ENCODE peak calls at places on chromosomes 5 and 9, in four cellular contexts. F is GM12878, G is WTC11, J is K562. V is an unnamed sample.

GRCh38 chr5:66223637-66224036 is 79.5 kb downstream of the SREK1 start:
- DNase-seq in J (peak; percentile 29), F (no peak), G (peak; percentile 32), V (no peak)

GRCh38 chr5:141695627-141696180 is 13.7 kb upstream of the ARAP3 start:
- DNase-seq in G (no peak), F (no peak), J (no peak), V (no peak)

GRCh38 chr5:82396871-82397514 is 118.8 kb upstream of the RPS23 start:
- DNase-seq in G (no peak), F (no peak), J (no peak), V (peak; percentile 92)

GRCh38 chr9:109812818-109813281 is 32.9 kb downstream of the PALM2AKAP2 start:
- DNase-seq in J (no peak), G (no peak), F (no peak), V (no peak)

GRCh38 chr5:71932649-71933338 is 174.5 kb upstream of the MAP1B start:
- DNase-seq in J (peak; percentile 23), F (no peak), G (peak; percentile 50), V (peak; percentile 76)

GRCh38 chr5:151181818-151182217 is 24.2 kb upstream of the ANXA6 start:
- DNase-seq in G (no peak), J (no peak), F (no peak), V (no peak)

GRCh38 chr5:166768536-166768935 is 1522.9 kb upstream of the WWC1 start:
- DNase-seq in F (no peak), J (no peak), G (no peak), V (no peak)

GRCh38 chr9:15149450-15149849 is 157.6 kb downstream of the TTC39B start:
- DNase-seq in G (no peak), F (no peak), J (no peak), V (no peak)

GRCh38 chr9:4762889-4763521 is 22.0 kb upstream of the AK3 start:
- DNase-seq in F (no peak), G (peak; percentile 52), J (peak; percentile 63), V (no peak)

GRCh38 chr9:15231788-15232635 is 75.0 kb downstream of the TTC39B start:
- DNase-seq in G (peak; percentile 41), J (peak; percentile 15), F (no peak), V (peak; percentile 22)

GRCh38 chr9:76818271-76818670 is 54.0 kb downstream of the PCA3 start:
- DNase-seq in J (no peak), G (no peak), F (no peak), V (peak; percentile 15)

GRCh38 chr5:171706736-171707440 is 78.7 kb upstream of the SMIM23 start:
- DNase-seq in J (no peak), G (no peak), F (no peak), V (no peak)

GRCh38 chr5:3007577-3007976 is 256.1 kb upstream of the IRX2 start:
- DNase-seq in F (no peak), J (no peak), G (no peak), V (no peak)

GRCh38 chr9:134427153-134427782 is 101.0 kb downstream of the RXRA start:
- DNase-seq in F (no peak), J (no peak), G (no peak), V (no peak)

GRCh38 chr5:81283976-81284375 is 17.4 kb upstream of the ZCCHC9 start:
- DNase-seq in G (no peak), F (no peak), J (no peak), V (no peak)

GRCh38 chr5:142324377-142324870 is 397 bp downstream of the SPRY4 start:
- DNase-seq in J (peak; percentile 56), G (no peak), F (no peak), V (no peak)

GRCh38 chr5:18987101-18987500 is 1000.9 kb downstream of the CDH18 start:
- DNase-seq in F (no peak), G (no peak), J (no peak), V (no peak)

GRCh38 chr5:67813879-67814539 is 401.5 kb upstream of the PIK3R1 start:
- DNase-seq in J (no peak), F (no peak), G (no peak), V (no peak)

GRCh38 chr5:123156577-123157296 is 67.7 kb downstream of the PRDM6 start:
- DNase-seq in G (no peak), F (no peak), J (no peak), V (no peak)

GRCh38 chr5:178313316-178313715 is 80.7 kb upstream of the PHYKPL start:
- DNase-seq in G (no peak), J (no peak), F (no peak), V (no peak)

GRCh38 chr5:57117601-57118000 is 56.3 kb upstream of the GPBP1 start:
- DNase-seq in J (no peak), G (no peak), F (peak; percentile 7), V (no peak)

GRCh38 chr9:134455010-134455409 is 128.8 kb downstream of the RXRA start:
- DNase-seq in G (no peak), J (no peak), F (no peak), V (no peak)

GRCh38 chr9:88177343-88177742 is 39.1 kb upstream of the SPATA31C2 start:
- DNase-seq in G (no peak), F (no peak), J (no peak), V (no peak)

GRCh38 chr5:132480546-132481242 is 9.9 kb downstream of the IRF1 start:
- DNase-seq in F (no peak), G (no peak), J (no peak), V (no peak)

GRCh38 chr9:34520505-34521385 is 2.0 kb downstream of the ENHO start:
- DNase-seq in G (no peak), J (no peak), F (no peak), V (no peak)

GRCh38 chr5:167460449-167461020 is 830.9 kb upstream of the WWC1 start:
- DNase-seq in F (no peak), J (no peak), G (no peak), V (no peak)

GRCh38 chr5:153504726-153505125 is 14.3 kb downstream of the GRIA1 start:
- DNase-seq in G (no peak), F (no peak), J (no peak), V (no peak)

GRCh38 chr9:133873006-133873780 is 118.9 kb downstream of the VAV2 start:
- DNase-seq in J (no peak), F (no peak), G (no peak), V (no peak)

GRCh38 chr9:124450241-124450924 is at the start of gene ADGRD2:
- DNase-seq in F (no peak), G (peak; percentile 89), J (peak; percentile 93), V (no peak)

GRCh38 chr9:5866685-5867084 is 24.0 kb upstream of the MLANA start:
- DNase-seq in F (no peak), G (no peak), J (no peak), V (no peak)

GRCh38 chr5:60722416-60722815 is 22.4 kb upstream of the DEPDC1B start:
- DNase-seq in F (no peak), J (no peak), G (no peak), V (no peak)

GRCh38 chr9:112785981-112786380 is 35.4 kb downstream of the SNX30 start:
- DNase-seq in G (no peak), F (no peak), J (no peak), V (no peak)

GRCh38 chr9:112782218-112782617 is 31.7 kb downstream of the SNX30 start:
- DNase-seq in J (no peak), G (no peak), F (no peak), V (no peak)

GRCh38 chr9:112786834-112787520 is 36.4 kb downstream of the SNX30 start:
- DNase-seq in F (no peak), G (no peak), J (no peak), V (no peak)

GRCh38 chr9:112783551-112783954 is 33.0 kb downstream of the SNX30 start:
- DNase-seq in F (no peak), J (no peak), G (no peak), V (no peak)

DNA sequence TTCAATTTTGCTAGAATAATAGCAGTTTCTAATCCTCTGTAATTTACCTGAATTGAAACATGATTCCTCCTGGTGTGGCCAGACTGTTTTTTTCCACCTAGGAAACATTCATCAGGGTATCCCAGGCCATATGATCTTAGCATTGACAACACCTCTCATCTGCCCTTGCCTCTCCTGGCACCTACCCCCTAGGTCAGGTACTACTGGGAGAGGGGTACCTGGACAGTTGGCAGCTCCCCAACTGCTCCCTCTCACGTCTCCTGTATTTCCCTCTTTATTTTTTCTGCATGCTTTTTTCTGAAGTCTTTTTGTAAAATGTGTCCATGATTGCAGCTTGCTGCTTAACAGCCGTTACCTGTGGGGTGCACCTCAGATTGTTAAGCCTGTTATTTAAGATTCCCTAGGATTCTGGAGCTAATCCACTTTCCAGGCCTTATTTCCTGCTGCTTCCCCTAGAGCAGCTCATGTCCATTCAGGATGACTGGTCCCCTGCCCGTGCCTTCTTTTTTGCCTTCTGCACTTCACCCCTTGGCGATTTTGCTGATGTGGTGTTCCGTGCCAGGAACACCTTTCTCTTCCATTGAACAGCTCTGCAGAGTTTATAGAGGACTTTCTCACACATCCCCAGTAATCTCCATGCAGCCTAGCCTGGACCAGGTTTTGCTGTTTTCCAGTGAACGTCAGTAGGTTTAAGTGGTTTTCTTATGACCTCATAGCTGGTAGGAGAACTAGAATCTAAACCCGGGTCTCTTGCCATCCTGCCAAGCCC is 33.6 kb downstream of the SNX30 start:
- DNase-seq in J (no peak), G (peak; percentile 36), F (no peak), V (no peak)
- TF ChIP-seq ATF2 in J (no peak), G (no peak), F (no peak), V (no peak)

GRCh38 chr5:173012882-173013281 is 29.3 kb downstream of the ATP6V0E1 start:
- DNase-seq in F (no peak), G (no peak), J (no peak), V (no peak)

GRCh38 chr5:173020154-173020581 is 36.0 kb upstream of the CREBRF start:
- DNase-seq in F (no peak), J (peak; percentile 28), G (no peak), V (no peak)

GRCh38 chr5:173018352-173018751 is 34.8 kb downstream of the ATP6V0E1 start:
- DNase-seq in J (no peak), G (no peak), F (no peak), V (no peak)

GRCh38 chr5:173016621-173017046 is 33.1 kb downstream of the ATP6V0E1 start:
- DNase-seq in F (no peak), J (no peak), G (no peak), V (peak; percentile 84)

DNA sequence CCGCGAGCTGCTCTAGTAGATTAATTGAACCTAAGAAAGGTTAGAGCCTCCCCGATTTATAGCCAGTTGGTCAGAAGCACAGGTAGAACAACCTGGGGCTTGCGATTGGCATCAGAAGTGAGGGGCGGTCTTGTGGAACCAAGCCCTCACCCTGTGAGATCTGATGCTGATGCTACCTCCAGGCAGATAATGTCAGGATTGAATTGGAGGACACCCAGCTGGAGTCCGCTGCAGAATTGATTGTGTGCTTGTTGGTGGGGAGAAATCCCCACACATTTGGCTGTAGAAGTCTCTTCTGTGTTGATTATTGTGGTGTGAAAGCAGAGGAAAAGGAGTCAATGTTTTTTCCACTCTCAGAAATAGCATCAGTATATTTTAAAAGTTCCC is 32.5 kb downstream of the ATP6V0E1 start:
- DNase-seq in J (no peak), G (peak; percentile 11), F (no peak), V (no peak)
- TF ChIP-seq ESRRA in J (no peak), G (no peak), F (no peak), V (no peak)

GRCh38 chr9:125743687-125744428 is 3.3 kb upstream of the PBX3 start:
- DNase-seq in G (no peak), F (no peak), J (no peak), V (no peak)
- TF ChIP-seq ATF2 in G (no peak), F (no peak), J (no peak), V (no peak)

DNA sequence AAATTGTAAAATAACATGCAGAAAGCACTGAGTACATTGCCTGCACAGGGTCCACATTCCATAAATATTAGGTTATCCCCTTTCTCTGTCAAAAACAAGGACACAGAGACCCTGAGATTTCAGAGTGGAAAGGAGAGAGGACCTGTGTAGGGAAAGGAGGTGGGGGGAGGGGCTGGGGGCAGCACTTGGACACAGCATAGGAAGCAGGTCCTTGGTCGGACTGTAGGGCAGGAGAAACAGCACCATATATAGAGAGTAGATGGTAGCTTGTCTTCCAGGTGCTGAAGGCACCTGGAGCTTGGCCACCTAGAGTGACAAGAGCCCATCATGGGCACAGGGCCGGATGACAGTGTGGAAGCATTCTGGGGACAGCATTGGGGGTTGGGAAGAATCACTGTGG is 2.4 kb downstream of the TPM2 start:
- DNase-seq in J (no peak), G (no peak), F (no peak), V (peak; percentile 27)
- TF ChIP-seq ESRRA in J (no peak), G (no peak), F (no peak), V (no peak)

V was measured in HepG2.